ENCODE peak calls at places on chromosomes 13 and 19, in seven cellular contexts. One of them, this sample, is unnamed.

GRCh38 chr19:920051-920857 is 3.1 kb downstream of the KISS1R start:
- DNase-seq in transverse colon: no peak
- DNase-seq in cardiac fibroblast: no peak
- DNase-seq in mucosa of descending colon: peak; percentile 62
- DNase-seq in AG09309: no peak
- DNase-seq in left ventricle myocardium inferior: no peak
- DNase-seq in endodermal cell: peak; percentile 75
- DNase-seq in this sample: peak; percentile 30

GRCh38 chr19:46016426-46017094 is 6.3 kb downstream of the PGLYRP1 start:
- DNase-seq in mucosa of descending colon: peak; percentile 90
- DNase-seq in AG09309: no peak
- DNase-seq in cardiac fibroblast: peak; percentile 80
- DNase-seq in left ventricle myocardium inferior: peak; percentile 83
- DNase-seq in endodermal cell: peak; percentile 96
- DNase-seq in transverse colon: peak; percentile 87
- DNase-seq in this sample: peak; percentile 81

GRCh38 chr13:111626371-111627305 is 306.2 kb downstream of the TEX29 start:
- DNase-seq in cardiac fibroblast: no peak
- DNase-seq in endodermal cell: no peak
- DNase-seq in left ventricle myocardium inferior: peak; percentile 61
- DNase-seq in mucosa of descending colon: no peak
- DNase-seq in transverse colon: no peak
- DNase-seq in AG09309: no peak
- DNase-seq in this sample: no peak

GRCh38 chr13:23469901-23470525 is 36.5 kb upstream of the SACS start:
- DNase-seq in left ventricle myocardium inferior: no peak
- DNase-seq in transverse colon: no peak
- DNase-seq in mucosa of descending colon: no peak
- DNase-seq in AG09309: peak; percentile 82
- DNase-seq in endodermal cell: peak; percentile 59
- DNase-seq in cardiac fibroblast: peak; percentile 50
- DNase-seq in this sample: peak; percentile 28

GRCh38 chr19:12703056-12703455 is 6.6 kb upstream of the FBXW9 start:
- DNase-seq in endodermal cell: peak; percentile 96
- DNase-seq in transverse colon: no peak
- DNase-seq in AG09309: no peak
- DNase-seq in cardiac fibroblast: peak; percentile 61
- DNase-seq in mucosa of descending colon: no peak
- DNase-seq in left ventricle myocardium inferior: no peak
- DNase-seq in this sample: peak; percentile 56

GRCh38 chr19:33449799-33450198 is 71.8 kb downstream of the PEPD start:
- DNase-seq in endodermal cell: no peak
- DNase-seq in AG09309: no peak
- DNase-seq in cardiac fibroblast: no peak
- DNase-seq in mucosa of descending colon: no peak
- DNase-seq in transverse colon: no peak
- DNase-seq in left ventricle myocardium inferior: no peak
- DNase-seq in this sample: no peak

GRCh38 chr19:36436531-36436930 is 18.1 kb upstream of the ZFP82 start:
- DNase-seq in cardiac fibroblast: peak; percentile 47
- DNase-seq in mucosa of descending colon: no peak
- DNase-seq in AG09309: no peak
- DNase-seq in transverse colon: no peak
- DNase-seq in left ventricle myocardium inferior: no peak
- DNase-seq in endodermal cell: no peak
- DNase-seq in this sample: peak; percentile 21

GRCh38 chr19:31534231-31534630 is 185.0 kb upstream of the TSHZ3 start:
- DNase-seq in transverse colon: no peak
- DNase-seq in cardiac fibroblast: no peak
- DNase-seq in left ventricle myocardium inferior: no peak
- DNase-seq in mucosa of descending colon: no peak
- DNase-seq in AG09309: no peak
- DNase-seq in endodermal cell: no peak
- DNase-seq in this sample: no peak

GRCh38 chr13:26482451-26483197 is 74.9 kb upstream of the WASF3 start:
- DNase-seq in cardiac fibroblast: peak; percentile 86
- DNase-seq in left ventricle myocardium inferior: no peak
- DNase-seq in transverse colon: peak; percentile 73
- DNase-seq in AG09309: peak; percentile 13
- DNase-seq in mucosa of descending colon: no peak
- DNase-seq in endodermal cell: peak; percentile 93
- DNase-seq in this sample: peak; percentile 86

GRCh38 chr19:39481676-39482075 is 1.0 kb downstream of the TIMM50 start:
- DNase-seq in cardiac fibroblast: no peak
- DNase-seq in endodermal cell: no peak
- DNase-seq in left ventricle myocardium inferior: no peak
- DNase-seq in transverse colon: no peak
- DNase-seq in AG09309: no peak
- DNase-seq in mucosa of descending colon: no peak
- DNase-seq in this sample: no peak

GRCh38 chr13:44231786-44232516 is 141.7 kb upstream of the SERP2 start:
- DNase-seq in mucosa of descending colon: peak; percentile 63
- DNase-seq in endodermal cell: peak; percentile 95
- DNase-seq in transverse colon: peak; percentile 76
- DNase-seq in left ventricle myocardium inferior: no peak
- DNase-seq in AG09309: peak; percentile 86
- DNase-seq in cardiac fibroblast: peak; percentile 99
- DNase-seq in this sample: peak; percentile 98

GRCh38 chr19:29606420-29606747 is 301 bp downstream of the POP4 start:
- DNase-seq in endodermal cell: no peak
- DNase-seq in AG09309: no peak
- DNase-seq in mucosa of descending colon: no peak
- DNase-seq in cardiac fibroblast: no peak
- DNase-seq in left ventricle myocardium inferior: no peak
- DNase-seq in transverse colon: no peak
- DNase-seq in this sample: no peak

GRCh38 chr13:74487091-74487722 is 353.0 kb upstream of the KLF12 start:
- DNase-seq in cardiac fibroblast: no peak
- DNase-seq in left ventricle myocardium inferior: no peak
- DNase-seq in transverse colon: no peak
- DNase-seq in mucosa of descending colon: no peak
- DNase-seq in AG09309: peak; percentile 46
- DNase-seq in endodermal cell: no peak
- DNase-seq in this sample: no peak

GRCh38 chr19:29587518-29587986 is 18.5 kb upstream of the POP4 start:
- DNase-seq in AG09309: no peak
- DNase-seq in endodermal cell: no peak
- DNase-seq in mucosa of descending colon: no peak
- DNase-seq in left ventricle myocardium inferior: no peak
- DNase-seq in transverse colon: peak; percentile 19
- DNase-seq in cardiac fibroblast: peak; percentile 22
- DNase-seq in this sample: no peak

GRCh38 chr19:4897146-4897545 is 5.5 kb downstream of the ARRDC5 start:
- DNase-seq in mucosa of descending colon: no peak
- DNase-seq in AG09309: no peak
- DNase-seq in transverse colon: no peak
- DNase-seq in endodermal cell: no peak
- DNase-seq in cardiac fibroblast: no peak
- DNase-seq in left ventricle myocardium inferior: no peak
- DNase-seq in this sample: no peak

GRCh38 chr13:93231867-93232266 is 5.3 kb downstream of the GPC6 start:
- DNase-seq in left ventricle myocardium inferior: no peak
- DNase-seq in endodermal cell: no peak
- DNase-seq in transverse colon: no peak
- DNase-seq in mucosa of descending colon: no peak
- DNase-seq in AG09309: no peak
- DNase-seq in cardiac fibroblast: no peak
- DNase-seq in this sample: no peak

GRCh38 chr19:45824041-45824471 is 8.9 kb upstream of the RSPH6A start:
- DNase-seq in cardiac fibroblast: peak; percentile 14
- DNase-seq in AG09309: no peak
- DNase-seq in left ventricle myocardium inferior: no peak
- DNase-seq in transverse colon: no peak
- DNase-seq in endodermal cell: peak; percentile 42
- DNase-seq in mucosa of descending colon: peak; percentile 63
- DNase-seq in this sample: no peak

GRCh38 chr19:55474269-55475265 is 1.9 kb upstream of the ZNF628 start:
- DNase-seq in endodermal cell: peak; percentile 61
- DNase-seq in cardiac fibroblast: no peak
- DNase-seq in transverse colon: no peak
- DNase-seq in left ventricle myocardium inferior: no peak
- DNase-seq in AG09309: peak; percentile 76
- DNase-seq in mucosa of descending colon: peak; percentile 23
- DNase-seq in this sample: peak; percentile 29

GRCh38 chr13:47146991-47147783 is 250.3 kb upstream of the HTR2A start:
- DNase-seq in endodermal cell: no peak
- DNase-seq in mucosa of descending colon: no peak
- DNase-seq in left ventricle myocardium inferior: no peak
- DNase-seq in transverse colon: no peak
- DNase-seq in AG09309: no peak
- DNase-seq in cardiac fibroblast: no peak
- DNase-seq in this sample: no peak

GRCh38 chr13:108621421-108621820 is 8.0 kb upstream of the MYO16 start:
- DNase-seq in left ventricle myocardium inferior: no peak
- DNase-seq in AG09309: no peak
- DNase-seq in mucosa of descending colon: no peak
- DNase-seq in endodermal cell: no peak
- DNase-seq in cardiac fibroblast: no peak
- DNase-seq in transverse colon: no peak
- DNase-seq in this sample: no peak

GRCh38 chr13:59747529-59747928 is 416.2 kb downstream of the DIAPH3 start:
- DNase-seq in endodermal cell: no peak
- DNase-seq in AG09309: no peak
- DNase-seq in left ventricle myocardium inferior: no peak
- DNase-seq in transverse colon: no peak
- DNase-seq in cardiac fibroblast: no peak
- DNase-seq in mucosa of descending colon: no peak
- DNase-seq in this sample: no peak
- TF ChIP-seq CTCF in endodermal cell: peak; percentile 63
- TF ChIP-seq CTCF in AG09309: peak; percentile 14
- TF ChIP-seq CTCF in left ventricle myocardium inferior: no peak
- TF ChIP-seq CTCF in transverse colon: no peak
- TF ChIP-seq CTCF in cardiac fibroblast: no peak
- TF ChIP-seq CTCF in mucosa of descending colon: no peak
- TF ChIP-seq CTCF in this sample: no peak

GRCh38 chr19:13880059-13880672 is 3.2 kb downstream of the NANOS3 start:
- DNase-seq in AG09309: peak; percentile 77
- DNase-seq in left ventricle myocardium inferior: peak; percentile 98
- DNase-seq in mucosa of descending colon: peak; percentile 100
- DNase-seq in cardiac fibroblast: peak; percentile 97
- DNase-seq in endodermal cell: peak; percentile 99
- DNase-seq in transverse colon: peak; percentile 99
- DNase-seq in this sample: peak; percentile 96
- H3K4me3 ChIP-seq in AG09309: peak overlapping the region; percentile 7
- H3K4me3 ChIP-seq in left ventricle myocardium inferior: peak overlapping the region; percentile 47
- H3K4me3 ChIP-seq in mucosa of descending colon: no peak overlapping the region
- H3K4me3 ChIP-seq in cardiac fibroblast: peak overlapping the region; percentile 27
- H3K4me3 ChIP-seq in endodermal cell: no peak overlapping the region
- H3K4me3 ChIP-seq in transverse colon: peak overlapping the region; percentile 18
- H3K4me3 ChIP-seq in this sample: no peak overlapping the region

DNA sequence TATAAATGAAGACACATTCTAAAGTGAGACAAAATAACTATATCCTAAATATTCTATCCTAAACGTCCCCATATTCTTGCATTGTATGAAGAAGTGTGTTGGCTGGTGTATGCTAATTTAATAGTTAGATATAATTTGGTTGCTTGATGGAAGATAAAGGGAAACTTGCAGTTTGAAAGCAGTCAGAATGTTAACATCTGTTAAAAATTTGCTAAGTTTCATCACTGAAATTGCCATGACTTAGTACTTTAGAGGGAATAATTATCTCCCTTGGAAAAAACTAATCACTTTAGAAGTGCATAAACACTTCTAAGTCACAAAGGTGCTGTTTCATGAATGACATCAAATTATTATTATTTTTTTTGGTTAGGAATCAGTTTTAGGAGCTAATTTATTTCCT is 61.6 kb downstream of the ITGBL1 start:
- DNase-seq in AG09309: no peak
- DNase-seq in cardiac fibroblast: no peak
- DNase-seq in mucosa of descending colon: no peak
- DNase-seq in transverse colon: no peak
- DNase-seq in left ventricle myocardium inferior: no peak
- DNase-seq in endodermal cell: no peak
- DNase-seq in this sample: no peak
- TF ChIP-seq CTCF in AG09309: no peak
- TF ChIP-seq CTCF in cardiac fibroblast: no peak
- TF ChIP-seq CTCF in mucosa of descending colon: no peak
- TF ChIP-seq CTCF in transverse colon: no peak
- TF ChIP-seq CTCF in left ventricle myocardium inferior: no peak
- TF ChIP-seq CTCF in endodermal cell: no peak
- TF ChIP-seq CTCF in this sample: no peak

GRCh38 chr19:17326595-17326966 is 8.1 kb downstream of the ANO8 start:
- DNase-seq in AG09309: no peak
- DNase-seq in cardiac fibroblast: no peak
- DNase-seq in mucosa of descending colon: no peak
- DNase-seq in transverse colon: no peak
- DNase-seq in left ventricle myocardium inferior: no peak
- DNase-seq in endodermal cell: peak; percentile 86
- DNase-seq in this sample: no peak

GRCh38 chr19:17327654-17328516 is 6.8 kb downstream of the ANO8 start:
- DNase-seq in endodermal cell: peak; percentile 97
- DNase-seq in left ventricle myocardium inferior: no peak
- DNase-seq in transverse colon: peak; percentile 89
- DNase-seq in AG09309: no peak
- DNase-seq in cardiac fibroblast: no peak
- DNase-seq in mucosa of descending colon: peak; percentile 90
- DNase-seq in this sample: peak; percentile 65

GRCh38 chr19:17325881-17326594 is 8.6 kb downstream of the ANO8 start:
- DNase-seq in cardiac fibroblast: no peak
- DNase-seq in mucosa of descending colon: no peak
- DNase-seq in transverse colon: no peak
- DNase-seq in left ventricle myocardium inferior: no peak
- DNase-seq in endodermal cell: peak; percentile 45
- DNase-seq in AG09309: no peak
- DNase-seq in this sample: no peak

GRCh38 chr19:17328517-17329060 is 6.1 kb downstream of the ANO8 start:
- DNase-seq in left ventricle myocardium inferior: no peak
- DNase-seq in transverse colon: no peak
- DNase-seq in mucosa of descending colon: peak; percentile 59
- DNase-seq in endodermal cell: peak; percentile 78
- DNase-seq in cardiac fibroblast: no peak
- DNase-seq in AG09309: no peak
- DNase-seq in this sample: no peak

DNA sequence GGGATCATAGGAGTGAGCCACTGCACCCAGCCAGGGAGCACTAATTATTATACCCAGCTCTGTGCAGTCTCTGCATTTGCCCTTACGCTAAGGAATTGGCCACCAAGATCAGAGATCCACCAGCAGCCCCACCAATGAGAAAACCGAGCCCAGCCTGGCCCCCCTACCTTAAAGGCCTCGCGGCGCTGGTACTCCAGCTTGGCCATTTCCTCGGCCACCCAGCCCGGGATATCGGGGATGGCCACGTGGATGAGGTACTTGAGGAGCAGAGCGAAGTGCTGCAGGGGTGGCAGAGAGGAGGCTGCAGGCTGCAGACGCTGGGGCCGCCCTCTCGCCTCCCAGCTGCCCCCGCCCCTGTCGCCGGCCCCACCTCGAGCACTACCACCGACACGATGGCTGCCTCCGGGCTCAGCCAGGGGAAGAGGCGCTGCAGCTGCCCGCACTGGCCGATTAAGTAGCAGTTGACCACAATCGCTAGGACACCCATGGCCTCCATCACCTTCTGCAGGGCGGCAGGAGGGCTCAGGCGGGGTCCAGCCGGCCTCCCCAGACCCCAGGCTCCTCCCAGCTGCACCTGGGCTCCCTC is 7.5 kb downstream of the ANO8 start:
- DNase-seq in endodermal cell: no peak
- DNase-seq in transverse colon: no peak
- DNase-seq in left ventricle myocardium inferior: no peak
- DNase-seq in cardiac fibroblast: no peak
- DNase-seq in mucosa of descending colon: no peak
- DNase-seq in AG09309: no peak
- DNase-seq in this sample: no peak
- H3K4me3 ChIP-seq in endodermal cell: peak overlapping the region; percentile 71
- H3K4me3 ChIP-seq in transverse colon: no peak overlapping the region
- H3K4me3 ChIP-seq in left ventricle myocardium inferior: no peak overlapping the region
- H3K4me3 ChIP-seq in cardiac fibroblast: no peak overlapping the region
- H3K4me3 ChIP-seq in mucosa of descending colon: no peak overlapping the region
- H3K4me3 ChIP-seq in AG09309: no peak overlapping the region
- H3K4me3 ChIP-seq in this sample: no peak overlapping the region